ENCODE peak calls at places on chromosomes 4 and X, in ten cellular contexts. X, T, L, Y, Q, Z, U, J, P and K are unnamed samples.

GRCh38 chr4:115113382-115114106 is at the start of gene NDST4:
- DNase-seq in X (no peak), T (no peak), L (no peak), Y (no peak), Q (no peak), Z (no peak), U (no peak), J (no peak), P (peak), K (no peak)

GRCh38 chr4:123941306-123941705 is 544.7 kb downstream of the SPRY1 start:
- DNase-seq in X (no peak), T (no peak), L (no peak), Y (no peak), Q (no peak), Z (no peak), U (no peak), J (peak), P (peak), K (no peak)

GRCh38 chr4:168480991-168481588 is 798 bp upstream of the DDX60L start:
- DNase-seq in X (peak), T (peak), L (no peak), Y (peak), Q (no peak), Z (no peak), U (no peak), J (peak), P (peak), K (peak)

GRCh38 chr4:48854982-48855381 is 24.1 kb downstream of the OCIAD1 start:
- DNase-seq in X (no peak), T (no peak), L (no peak), Y (no peak), Q (no peak), Z (no peak), U (no peak), J (no peak), P (peak), K (no peak)

GRCh38 chrX:103157511-103158316 is 57.2 kb upstream of the BEX4 start:
- DNase-seq in X (peak), T (peak), L (no peak), Y (peak), Q (no peak), Z (no peak), U (no peak), J (peak), P (peak), K (no peak)

GRCh38 chr4:38101563-38101962 is 141.4 kb downstream of the PTTG2 start:
- DNase-seq in X (no peak), T (no peak), L (no peak), Y (no peak), Q (no peak), Z (no peak), U (no peak), J (peak), P (peak), K (no peak)

GRCh38 chrX:38919202-38919601 is 117.9 kb downstream of the MID1IP1 start:
- DNase-seq in X (no peak), T (no peak), L (no peak), Y (peak), Q (no peak), Z (no peak), U (no peak), J (no peak), P (no peak), K (no peak)

GRCh38 chr4:113761682-113762060 is at the start of gene CAMK2D:
- DNase-seq in X (no peak), T (peak), L (no peak), Y (peak), Q (peak), Z (peak), U (peak), J (peak), P (peak), K (no peak)

GRCh38 chr4:83629945-83630684 is 94.2 kb downstream of the GPAT3 start:
- DNase-seq in X (peak), T (peak), L (peak), Y (no peak), Q (no peak), Z (no peak), U (no peak), J (peak), P (peak), K (no peak)

GRCh38 chr4:41949531-41949930 is 14.3 kb downstream of the TMEM33 start:
- DNase-seq in X (no peak), T (no peak), L (peak), Y (no peak), Q (no peak), Z (no peak), U (no peak), J (no peak), P (peak), K (no peak)

GRCh38 chr4:96776922-96777510 is 937.1 kb downstream of the PDHA2 start:
- DNase-seq in X (no peak), T (no peak), L (no peak), Y (no peak), Q (no peak), Z (no peak), U (no peak), J (no peak), P (no peak), K (no peak)

GRCh38 chrX:50483283-50483682 is 12.7 kb upstream of the DGKK start:
- DNase-seq in X (no peak), T (peak), L (no peak), Y (no peak), Q (no peak), Z (no peak), U (no peak), J (no peak), P (no peak), K (no peak)

GRCh38 chrX:70455366-70456202 is 10.9 kb downstream of the DLG3 start:
- DNase-seq in X (no peak), T (no peak), L (no peak), Y (no peak), Q (no peak), Z (no peak), U (no peak), J (no peak), P (no peak), K (no peak)

GRCh38 chr4:41611881-41612871 is 74.2 kb downstream of the LIMCH1 start:
- DNase-seq in X (no peak), T (no peak), L (no peak), Y (no peak), Q (no peak), Z (peak), U (no peak), J (peak), P (peak), K (no peak)

GRCh38 chr4:38449506-38450174 is 214.4 kb upstream of the KLF3 start:
- DNase-seq in X (no peak), T (no peak), L (no peak), Y (no peak), Q (no peak), Z (no peak), U (no peak), J (peak), P (peak), K (no peak)

GRCh38 chr4:24557036-24558022 is 27.0 kb downstream of the DHX15 start:
- DNase-seq in X (no peak), T (peak), L (no peak), Y (no peak), Q (no peak), Z (no peak), U (no peak), J (peak), P (peak), K (no peak)

GRCh38 chr4:147312376-147313046 is 168.4 kb upstream of the EDNRA start:
- DNase-seq in X (no peak), T (no peak), L (peak), Y (no peak), Q (no peak), Z (no peak), U (no peak), J (peak), P (peak), K (no peak)

GRCh38 chr4:158042591-158043030 is 130.2 kb downstream of the GASK1B start:
- DNase-seq in X (no peak), T (no peak), L (no peak), Y (no peak), Q (no peak), Z (no peak), U (no peak), J (peak), P (peak), K (no peak)

GRCh38 chrX:107672955-107673378 is 44.7 kb downstream of the PRPS1 start:
- DNase-seq in X (peak), T (peak), L (no peak), Y (peak), Q (peak), Z (peak), U (peak), J (peak), P (peak), K (peak)

GRCh38 chrX:132491191-132491590 is 2.4 kb upstream of the MBNL3 start:
- DNase-seq in X (no peak), T (peak), L (no peak), Y (peak), Q (no peak), Z (no peak), U (no peak), J (no peak), P (no peak), K (peak)

GRCh38 chrX:28178206-28178605 is 197.0 kb upstream of the DCAF8L1 start:
- DNase-seq in X (no peak), T (no peak), L (no peak), Y (no peak), Q (no peak), Z (no peak), U (no peak), J (no peak), P (no peak), K (no peak)

GRCh38 chrX:28177202-28177601 is 196.0 kb upstream of the DCAF8L1 start:
- DNase-seq in X (no peak), T (peak), L (no peak), Y (peak), Q (no peak), Z (no peak), U (no peak), J (no peak), P (no peak), K (no peak)
- TF ChIP-seq CTCF in X (no peak), T (peak), L (peak), Y (peak), Q (no peak), Z (no peak), U (no peak), J (peak), P (no peak), K (no peak)

GRCh38 chrX:12322031-12322430 is 183.8 kb downstream of the FRMPD4 start:
- DNase-seq in X (no peak), T (no peak), L (no peak), Y (no peak), Q (no peak), Z (no peak), U (no peak), J (no peak), P (no peak), K (no peak)

GRCh38 chrX:12315526-12315925 is 177.3 kb downstream of the FRMPD4 start:
- DNase-seq in X (no peak), T (no peak), L (no peak), Y (no peak), Q (no peak), Z (no peak), U (no peak), J (no peak), P (peak), K (no peak)

GRCh38 chrX:12319955-12320354 is 181.7 kb downstream of the FRMPD4 start:
- DNase-seq in X (no peak), T (no peak), L (no peak), Y (no peak), Q (no peak), Z (no peak), U (no peak), J (no peak), P (no peak), K (no peak)

DNA sequence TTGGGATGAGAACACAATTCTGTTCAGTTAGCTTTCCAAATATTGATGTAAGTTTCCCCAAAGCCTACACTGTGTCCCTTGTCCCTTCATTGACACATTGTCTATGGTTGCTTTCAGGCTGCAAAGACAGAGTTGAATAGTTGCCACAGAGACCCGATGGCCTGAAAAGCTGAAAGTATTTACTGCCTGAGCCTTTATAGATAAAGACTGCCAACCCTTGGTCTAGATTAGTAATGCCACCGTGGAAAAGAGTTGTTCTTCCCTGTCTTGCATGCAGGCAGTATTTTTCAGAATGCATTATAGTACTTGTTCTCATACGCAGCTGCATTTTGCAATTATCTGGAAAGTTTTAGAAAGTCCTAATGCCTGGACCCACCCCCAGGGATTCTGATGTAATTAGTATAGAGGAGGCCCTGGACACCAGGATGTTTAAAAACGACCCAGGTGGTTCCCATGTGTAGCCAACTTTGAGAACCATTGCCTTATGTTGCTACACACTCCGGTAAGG is 180.8 kb downstream of the FRMPD4 start:
- DNase-seq in X (no peak), T (no peak), L (no peak), Y (no peak), Q (no peak), Z (no peak), U (no peak), J (no peak), P (peak), K (no peak)
- TF ChIP-seq CTCF in X (no peak), T (no peak), L (no peak), Y (no peak), Q (no peak), Z (no peak), U (peak), J (peak), P (no peak), K (no peak)

DNA sequence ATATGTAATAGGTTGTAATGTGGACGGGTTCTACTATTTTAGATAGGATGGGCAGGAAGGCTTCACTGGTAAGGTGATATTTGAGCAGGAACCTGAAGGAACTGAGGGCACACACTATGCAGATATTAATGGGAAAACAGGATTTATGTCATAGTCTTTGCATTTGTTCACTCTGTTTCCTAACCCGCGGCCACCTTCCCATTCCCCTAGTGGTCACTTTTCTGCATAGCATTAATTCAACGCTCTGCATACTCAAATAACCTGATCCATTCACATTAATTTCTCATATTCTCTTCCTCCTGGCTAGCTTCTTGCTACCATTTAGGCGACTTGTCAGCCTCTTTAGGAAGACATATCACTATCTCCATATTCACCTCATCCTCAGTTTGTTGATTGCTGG is 61.5 kb downstream of the GSPT2 start:
- DNase-seq in X (peak), T (no peak), L (no peak), Y (no peak), Q (no peak), Z (no peak), U (no peak), J (no peak), P (no peak), K (no peak)
- TF ChIP-seq CTCF in X (peak), T (no peak), L (peak), Y (no peak), Q (no peak), Z (no peak), U (peak), J (no peak), P (no peak), K (no peak)

GRCh38 chr4:101345271-101345595 is 2.1 kb downstream of the PPP3CA start:
- DNase-seq in X (no peak), T (peak), L (no peak), Y (peak), Q (no peak), Z (no peak), U (no peak), J (peak), P (peak), K (no peak)

GRCh38 chr4:101347267-101347556 is at the start of gene PPP3CA:
- DNase-seq in X (no peak), T (no peak), L (no peak), Y (no peak), Q (no peak), Z (no peak), U (no peak), J (no peak), P (no peak), K (no peak)

GRCh38 chr4:101346562-101347266 is 612 bp downstream of the PPP3CA start:
- DNase-seq in X (peak), T (no peak), L (no peak), Y (peak), Q (peak), Z (peak), U (peak), J (peak), P (peak), K (peak)

GRCh38 chr4:101346312-101346561 is 1.1 kb downstream of the PPP3CA start:
- DNase-seq in X (no peak), T (peak), L (no peak), Y (no peak), Q (no peak), Z (no peak), U (no peak), J (no peak), P (no peak), K (peak)

DNA sequence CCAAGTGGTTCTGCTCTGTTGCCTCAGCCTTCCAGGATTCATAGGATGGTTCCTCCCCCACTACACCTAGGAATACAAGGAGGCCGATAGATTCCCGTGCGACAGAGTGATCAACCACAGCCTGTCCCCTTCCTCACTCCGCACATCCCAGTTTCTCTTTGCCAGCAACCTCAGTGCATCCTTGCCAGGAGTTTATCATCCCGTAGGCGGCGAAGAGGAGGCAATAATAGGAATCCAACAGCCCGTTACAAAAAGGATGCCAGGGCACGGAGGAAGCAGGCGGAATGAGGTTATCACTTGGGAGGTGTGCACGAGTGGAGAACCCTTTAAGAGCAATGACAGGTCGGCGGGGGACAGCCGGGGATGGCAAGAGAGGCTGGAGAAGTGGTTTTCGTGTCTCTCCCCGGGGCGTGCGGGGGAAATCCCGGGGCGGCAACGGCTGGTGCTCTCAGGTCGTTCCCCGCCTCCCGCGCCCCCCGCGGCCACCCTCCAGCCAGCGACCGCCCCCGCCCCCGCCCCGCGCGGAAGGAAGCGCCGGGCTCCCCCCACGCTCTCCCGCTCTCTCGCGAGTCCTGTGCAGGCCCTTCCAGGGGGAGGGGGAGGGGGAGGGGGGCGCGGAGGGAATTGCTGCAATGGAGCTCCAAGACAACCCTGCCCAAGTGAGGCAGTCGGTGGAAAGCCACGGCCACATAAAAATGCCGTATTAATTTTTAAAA is 1.6 kb downstream of the PPP3CA start:
- DNase-seq in X (peak), T (no peak), L (no peak), Y (peak), Q (peak), Z (peak), U (peak), J (peak), P (peak), K (peak)
- TF ChIP-seq CTCF in X (no peak), T (no peak), L (no peak), Y (no peak), Q (no peak), Z (no peak), U (no peak), J (no peak), P (peak), K (no peak)

GRCh38 chrX:43939187-43939926 is 33.8 kb downstream of the NDP start:
- DNase-seq in X (no peak), T (no peak), L (no peak), Y (no peak), Q (no peak), Z (no peak), U (no peak), J (peak), P (no peak), K (no peak)
- TF ChIP-seq CTCF in X (no peak), T (no peak), L (no peak), Y (no peak), Q (no peak), Z (no peak), U (no peak), J (no peak), P (no peak), K (no peak)

DNA sequence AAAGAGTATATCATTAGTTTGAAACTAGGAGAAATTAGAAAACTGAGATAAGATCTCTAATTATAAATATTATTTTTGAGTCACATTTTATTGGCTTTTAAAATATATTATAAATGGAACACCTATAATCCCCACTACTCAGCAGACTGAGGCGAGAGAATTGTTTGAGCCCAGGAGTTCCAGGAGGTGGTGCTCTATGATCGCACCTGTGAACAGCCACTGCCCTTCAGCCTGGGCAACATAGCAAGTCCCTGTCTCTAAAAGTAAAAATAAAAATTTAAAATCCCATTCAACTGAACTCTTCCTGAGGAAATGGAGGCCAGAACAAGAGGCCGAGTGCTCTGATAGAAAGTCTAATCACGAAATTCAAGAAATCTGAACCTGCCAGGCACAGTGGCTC is 6.3 kb upstream of the C4orf36 start:
- DNase-seq in X (no peak), T (peak), L (no peak), Y (no peak), Q (no peak), Z (no peak), U (no peak), J (peak), P (no peak), K (no peak)
- TF ChIP-seq CTCF in X (peak), T (peak), L (no peak), Y (peak), Q (no peak), Z (no peak), U (peak), J (peak), P (no peak), K (no peak)

DNA sequence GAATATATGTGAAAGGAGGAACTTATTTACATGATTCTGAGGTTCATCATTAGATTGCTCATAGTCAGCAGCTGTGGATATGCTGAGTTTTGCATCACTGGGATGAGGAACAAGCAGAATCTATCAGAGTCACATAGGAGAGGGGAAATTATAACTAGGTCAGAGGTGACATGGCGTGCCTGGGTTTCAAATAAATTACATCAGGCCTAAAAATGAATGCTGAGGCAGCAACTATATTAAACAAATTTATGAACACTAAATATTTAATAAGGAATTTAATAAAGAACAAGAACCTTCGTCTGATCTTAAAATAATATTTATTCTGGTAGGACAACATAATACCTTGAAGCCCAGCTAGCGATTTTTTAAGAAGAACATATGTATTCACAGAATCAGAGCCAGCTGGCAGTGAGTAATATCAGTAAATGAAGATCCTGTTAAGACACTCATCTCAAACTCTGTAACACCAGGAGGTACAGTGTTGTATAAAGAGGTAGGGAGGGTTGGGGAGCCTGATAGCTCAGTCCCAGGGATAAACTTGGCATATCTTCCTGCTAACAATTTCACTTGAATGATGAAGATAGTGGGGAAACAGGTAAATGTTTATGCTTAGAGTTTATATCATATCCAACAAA is 60.9 kb upstream of the HS3ST1 start:
- DNase-seq in X (no peak), T (no peak), L (no peak), Y (peak), Q (no peak), Z (no peak), U (no peak), J (no peak), P (no peak), K (no peak)
- TF ChIP-seq CTCF in X (no peak), T (no peak), L (no peak), Y (no peak), Q (no peak), Z (no peak), U (no peak), J (no peak), P (no peak), K (no peak)

DNA sequence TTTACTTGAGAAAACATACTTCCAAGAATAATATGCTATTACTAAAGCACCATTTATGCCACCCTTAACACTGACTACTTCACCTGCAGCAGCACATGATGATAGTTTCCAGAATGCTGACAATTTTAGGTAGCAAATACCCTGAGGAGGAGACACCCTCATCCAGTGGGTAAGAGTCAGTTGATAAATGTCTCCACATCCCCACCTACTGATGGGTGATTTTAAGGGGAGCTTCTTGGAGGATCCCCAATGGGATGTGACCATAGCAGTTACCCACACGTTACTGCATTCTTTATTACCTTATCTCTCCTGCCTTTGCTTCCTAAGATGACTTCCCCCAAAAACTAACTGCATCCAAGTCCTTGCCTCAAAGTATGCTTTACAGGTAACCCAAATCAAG is 131.2 kb upstream of the SMARCAD1 start:
- DNase-seq in X (no peak), T (no peak), L (no peak), Y (peak), Q (no peak), Z (no peak), U (no peak), J (no peak), P (no peak), K (no peak)
- TF ChIP-seq CTCF in X (peak), T (no peak), L (no peak), Y (no peak), Q (no peak), Z (no peak), U (no peak), J (no peak), P (no peak), K (no peak)